ENCODE peak calls at places on chromosomes 4 and X, in six cellular contexts. B is stimulated activated effector memory CD8-positive, alpha-beta T cell treated with anti-CD3 and anti-CD28 coated beads, Interleukin-12 subunit alpha, Interleukin-12 subunit beta, amount 100 ng/mL, for 72 hours; G is fibroblast of lung; Z is CD4-positive, alpha-beta T cell; H is BJ; Q is frontal cortex. W is an unnamed sample.

GRCh38 chr4:152169666-152170065 is 366.2 kb downstream of the FBXW7 start:
- DNase-seq in Q (no peak), G (no peak), B (no peak), Z (no peak), H (no peak), W (peak; percentile 29)

GRCh38 chr4:73275318-73275654 is 16.7 kb upstream of the ANKRD17 start:
- DNase-seq in H (no peak), B (no peak), Q (no peak), Z (no peak), G (no peak), W (no peak)

GRCh38 chrX:16212436-16212835 is 45.2 kb downstream of the MAGEB17 start:
- DNase-seq in G (peak; percentile 30), H (no peak), B (no peak), Z (no peak), Q (no peak), W (no peak)

GRCh38 chrX:100636321-100636991 is at the start of gene TSPAN6:
- DNase-seq in G (peak; percentile 89), Z (peak; percentile 65), B (peak; percentile 13), H (peak; percentile 50), Q (peak; percentile 50), W (no peak)

GRCh38 chr4:168710353-168710946 is 213.6 kb downstream of the PALLD start:
- DNase-seq in B (no peak), Z (no peak), G (peak; percentile 89), Q (peak; percentile 16), H (no peak), W (no peak)

GRCh38 chr4:103204114-103204513 is 6.0 kb upstream of the CENPE start:
- DNase-seq in Q (peak; percentile 31), H (no peak), Z (no peak), B (no peak), G (peak; percentile 28), W (no peak)

GRCh38 chrX:115234220-115234557 is 293 bp upstream of the LRCH2 start:
- DNase-seq in B (no peak), Z (no peak), Q (no peak), H (no peak), G (peak; percentile 56), W (no peak)

GRCh38 chr4:69860007-69860406 is at the start of gene SULT1E1:
- DNase-seq in B (no peak), G (peak; percentile 82), H (no peak), Q (no peak), Z (no peak), W (no peak)

GRCh38 chrX:1307626-1308340 is 28.8 kb upstream of the IL3RA start:
- DNase-seq in Q (no peak), Z (no peak), G (no peak), B (no peak), H (no peak), W (no peak)

GRCh38 chrX:119093991-119094741 is 21.4 kb downstream of the CT47C1 start:
- DNase-seq in Z (no peak), Q (no peak), B (no peak), G (no peak), H (no peak), W (no peak)

GRCh38 chrX:139475432-139475831 is 55.1 kb upstream of the F9 start:
- DNase-seq in G (no peak), Z (no peak), H (no peak), B (no peak), Q (no peak), W (no peak)

GRCh38 chr4:76028242-76028859 is 5.1 kb upstream of the CXCL10 start:
- DNase-seq in Z (no peak), B (no peak), G (peak; percentile 36), Q (no peak), H (no peak), W (no peak)

GRCh38 chr4:72387959-72388358 is 181.1 kb downstream of the ADAMTS3 start:
- DNase-seq in B (no peak), Q (no peak), Z (no peak), H (no peak), G (no peak), W (no peak)

GRCh38 chr4:27276322-27277073 is 415.9 kb downstream of the STIM2 start:
- DNase-seq in G (no peak), Q (no peak), B (no peak), H (no peak), Z (no peak), W (no peak)

GRCh38 chrX:31851761-31852160 is 779.9 kb upstream of the FTHL17 start:
- DNase-seq in Z (no peak), H (no peak), G (no peak), Q (no peak), B (no peak), W (no peak)

GRCh38 chr4:134911941-134912340 is 710.4 kb upstream of the PABPC4L start:
- DNase-seq in Q (no peak), Z (no peak), H (no peak), G (no peak), B (no peak), W (no peak)

W was measured in D721Med.